ENCODE peak calls at places on chromosome 9, in six cellular contexts. D is HepG2, E is GM12878, X is GM12892, U is H1, L is SK-N-SH. Q is an unnamed sample.

GRCh38 chr9:133539434-133539833 is 4.9 kb downstream of the ADAMTSL2 start:
- DNase-seq in D (no peak), E (no peak), X (no peak), U (no peak), L (no peak), Q (no peak)

GRCh38 chr9:113669523-113670115 is 206.1 kb downstream of the RGS3 start:
- DNase-seq in D (no peak), E (no peak), X (no peak), U (no peak), L (no peak), Q (no peak)

GRCh38 chr9:17528859-17529258 is 50.0 kb upstream of the SH3GL2 start:
- DNase-seq in D (no peak), E (no peak), X (no peak), U (no peak), L (no peak), Q (no peak)

GRCh38 chr9:113468716-113469448 is 5.4 kb downstream of the RGS3 start:
- DNase-seq in D (no peak), E (no peak), X (no peak), U (no peak), L (peak), Q (no peak)

GRCh38 chr9:113818391-113818790 is 57.7 kb upstream of the ZNF618 start:
- DNase-seq in D (no peak), E (no peak), X (no peak), U (no peak), L (no peak), Q (no peak)

GRCh38 chr9:135329571-135330306 is 149.8 kb upstream of the PPP1R26 start:
- DNase-seq in D (no peak), E (no peak), X (no peak), U (peak), L (peak), Q (no peak)

GRCh38 chr9:97930972-97931371 is 7.0 kb downstream of the HEMGN start:
- DNase-seq in D (no peak), E (no peak), X (no peak), U (no peak), L (no peak), Q (no peak)

GRCh38 chr9:99274511-99274910 is 52.4 kb downstream of the SEC61B start:
- DNase-seq in D (peak), E (no peak), X (no peak), U (no peak), L (no peak), Q (no peak)

GRCh38 chr9:110432253-110432652 is 94.6 kb upstream of the TXNDC8 start:
- DNase-seq in D (no peak), E (no peak), X (no peak), U (no peak), L (no peak), Q (no peak)

GRCh38 chr9:83239787-83240186 is 176.8 kb upstream of the RASEF start:
- DNase-seq in D (no peak), E (no peak), X (no peak), U (no peak), L (no peak), Q (no peak)

GRCh38 chr9:114348906-114349482 is 19.3 kb downstream of the ORM2 start:
- DNase-seq in D (peak), E (peak), X (peak), U (peak), L (no peak), Q (peak)

GRCh38 chr9:127780126-127780885 is 1.8 kb upstream of the SH2D3C start:
- DNase-seq in D (peak), E (no peak), X (no peak), U (no peak), L (peak), Q (no peak)

GRCh38 chr9:14779566-14780022 is 57.1 kb upstream of the CER1 start:
- DNase-seq in D (no peak), E (no peak), X (no peak), U (no peak), L (no peak), Q (no peak)

GRCh38 chr9:135605238-135605781 is 34.0 kb downstream of the GLT6D1 start:
- DNase-seq in D (no peak), E (no peak), X (no peak), U (no peak), L (peak), Q (no peak)

GRCh38 chr9:3807601-3808000 is 281.8 kb upstream of the RFX3 start:
- DNase-seq in D (no peak), E (no peak), X (no peak), U (no peak), L (no peak), Q (no peak)

GRCh38 chr9:92964607-92964975 is 17.3 kb downstream of the FGD3 start:
- DNase-seq in D (no peak), E (no peak), X (no peak), U (no peak), L (no peak), Q (no peak)

GRCh38 chr9:109341561-109341960 is 20.7 kb upstream of the EPB41L4B start:
- DNase-seq in D (no peak), E (no peak), X (no peak), U (no peak), L (no peak), Q (no peak)

GRCh38 chr9:130235558-130236435 is 29.8 kb upstream of the HMCN2 start:
- DNase-seq in D (peak), E (no peak), X (peak), U (no peak), L (peak), Q (peak)

GRCh38 chr9:76687861-76688374 is 76.3 kb upstream of the PCA3 start:
- DNase-seq in D (no peak), E (no peak), X (no peak), U (no peak), L (no peak), Q (no peak)

GRCh38 chr9:111683351-111683750 is 21.9 kb downstream of the GNG10 start:
- DNase-seq in D (no peak), E (no peak), X (no peak), U (no peak), L (no peak), Q (no peak)

GRCh38 chr9:134379774-134380431 is 53.6 kb downstream of the RXRA start:
- DNase-seq in D (no peak), E (no peak), X (no peak), U (no peak), L (no peak), Q (no peak)

GRCh38 chr9:21825637-21826036 is 23.2 kb downstream of the MTAP start:
- DNase-seq in D (no peak), E (no peak), X (no peak), U (no peak), L (no peak), Q (no peak)

GRCh38 chr9:135084881-135085760 is 2.3 kb upstream of the OLFM1 start:
- DNase-seq in D (no peak), E (no peak), X (no peak), U (no peak), L (no peak), Q (no peak)

GRCh38 chr9:99140685-99141314 is 35.9 kb downstream of the TGFBR1 start:
- DNase-seq in D (peak), E (no peak), X (no peak), U (peak), L (peak), Q (no peak)

GRCh38 chr9:112894031-112894430 is 3.4 kb upstream of the SLC46A2 start:
- DNase-seq in D (no peak), E (no peak), X (no peak), U (no peak), L (no peak), Q (no peak)

GRCh38 chr9:16010221-16010620 is 457.4 kb downstream of the CCDC171 start:
- DNase-seq in D (no peak), E (no peak), X (no peak), U (no peak), L (no peak), Q (no peak)

GRCh38 chr9:16013366-16013765 is 460.5 kb downstream of the CCDC171 start:
- DNase-seq in D (no peak), E (no peak), X (no peak), U (no peak), L (no peak), Q (no peak)

GRCh38 chr9:16012621-16013020 is 459.8 kb downstream of the CCDC171 start:
- DNase-seq in D (no peak), E (no peak), X (no peak), U (no peak), L (no peak), Q (no peak)

GRCh38 chr9:16013826-16014225 is 461.0 kb downstream of the CCDC171 start:
- DNase-seq in D (no peak), E (no peak), X (no peak), U (no peak), L (no peak), Q (no peak)
- TF ChIP-seq TAF1 in D (no peak), E (no peak), X (no peak), U (no peak), L (no peak), Q (no peak)

DNA sequence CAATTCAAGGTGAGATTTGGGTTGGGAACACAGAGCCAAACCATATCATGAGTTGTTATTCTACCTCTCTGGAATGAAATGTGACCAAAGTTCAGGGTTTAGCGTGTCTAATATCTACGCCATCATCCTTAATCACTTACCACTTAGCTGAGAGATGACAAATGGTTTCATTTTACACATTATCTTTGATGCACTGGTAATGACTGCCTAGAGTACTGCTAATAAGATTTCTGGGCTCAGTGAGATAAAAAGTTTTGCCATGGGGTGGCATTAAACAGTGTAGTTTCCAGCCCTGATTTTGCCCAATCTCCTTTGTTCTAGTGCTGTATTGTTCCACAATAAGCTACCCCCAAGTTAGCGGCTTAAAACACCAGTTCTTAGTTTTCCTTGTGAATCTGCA is 367.2 kb downstream of the MLLT3 start:
- DNase-seq in D (no peak), E (no peak), X (no peak), U (no peak), L (peak), Q (no peak)
- TF ChIP-seq TAF1 in D (no peak), E (no peak), X (no peak), U (no peak), L (no peak), Q (no peak)

DNA sequence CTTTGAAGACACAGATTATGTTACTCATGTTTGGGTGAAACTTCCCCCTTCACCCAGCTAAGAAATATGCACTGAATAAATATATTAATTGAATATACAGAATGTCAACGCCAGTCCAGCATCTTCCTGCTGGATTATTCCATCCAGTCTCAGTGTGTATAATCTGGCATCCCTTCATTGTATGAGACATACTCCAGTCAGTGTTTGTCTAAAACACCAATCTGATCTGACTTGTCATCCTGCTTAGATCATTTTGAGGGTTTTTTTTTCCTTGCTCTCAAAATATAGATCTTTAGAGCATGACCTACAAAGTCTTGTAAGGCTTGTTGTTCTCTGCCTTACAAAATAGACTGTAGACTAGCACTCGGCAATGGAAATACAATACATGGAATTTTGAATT is 195.1 kb downstream of the SMARCA2 start:
- DNase-seq in D (no peak), E (no peak), X (no peak), U (no peak), L (no peak), Q (no peak)
- TF ChIP-seq TAF1 in D (no peak), E (no peak), X (no peak), U (no peak), L (no peak), Q (no peak)

GRCh38 chr9:126607086-126607485 is 6.6 kb upstream of the LMX1B start:
- DNase-seq in D (no peak), E (no peak), X (no peak), U (no peak), L (peak), Q (no peak)
- TF ChIP-seq TAF1 in D (no peak), E (no peak), X (no peak), U (no peak), L (no peak), Q (no peak)

DNA sequence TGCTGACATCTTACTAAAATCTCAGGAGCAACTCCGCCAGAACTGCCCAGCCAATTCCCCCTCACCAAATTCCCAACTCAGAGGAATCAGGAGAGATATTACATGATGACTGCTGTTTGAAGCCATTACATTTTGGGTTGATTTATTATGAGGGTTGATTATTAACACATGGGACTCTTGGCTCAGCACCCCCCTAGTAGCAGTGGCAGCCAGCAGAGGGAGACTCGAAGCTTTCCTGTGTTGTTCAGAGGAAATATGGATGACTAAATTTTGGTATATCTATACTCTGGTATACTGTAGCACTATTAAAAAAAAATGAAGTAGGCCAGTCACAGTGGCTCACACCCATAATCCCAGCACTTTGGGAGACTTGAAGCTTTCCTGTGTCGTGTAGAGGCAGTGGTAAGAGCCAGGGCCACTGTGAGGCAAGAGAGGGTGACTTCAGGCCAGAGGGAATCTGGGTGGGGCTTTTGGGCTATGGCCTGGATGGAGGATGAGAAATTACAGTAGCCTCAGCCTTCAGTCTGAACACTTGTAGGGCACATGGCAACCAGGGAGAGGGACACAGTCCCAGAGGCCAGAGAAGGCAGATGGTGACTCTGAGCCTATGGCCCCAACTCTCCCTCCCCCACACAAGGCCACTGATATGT is 111.4 kb downstream of the LHX2 start:
- DNase-seq in D (no peak), E (no peak), X (no peak), U (no peak), L (peak), Q (no peak)
- TF ChIP-seq TAF1 in D (no peak), E (no peak), X (no peak), U (no peak), L (no peak), Q (no peak)

GRCh38 chr9:121735065-121735791 is 83.8 kb downstream of the DAB2IP start:
- DNase-seq in D (peak), E (no peak), X (peak), U (peak), L (no peak), Q (peak)
- TF ChIP-seq TAF1 in D (no peak), E (no peak), X (no peak), U (no peak), L (no peak), Q (no peak)

GRCh38 chr9:131500939-131501541 is 1.7 kb upstream of the POMT1 start:
- DNase-seq in D (no peak), E (no peak), X (no peak), U (no peak), L (no peak), Q (no peak)
- TF ChIP-seq TAF1 in D (no peak), E (no peak), X (no peak), U (no peak), L (no peak), Q (no peak)

DNA sequence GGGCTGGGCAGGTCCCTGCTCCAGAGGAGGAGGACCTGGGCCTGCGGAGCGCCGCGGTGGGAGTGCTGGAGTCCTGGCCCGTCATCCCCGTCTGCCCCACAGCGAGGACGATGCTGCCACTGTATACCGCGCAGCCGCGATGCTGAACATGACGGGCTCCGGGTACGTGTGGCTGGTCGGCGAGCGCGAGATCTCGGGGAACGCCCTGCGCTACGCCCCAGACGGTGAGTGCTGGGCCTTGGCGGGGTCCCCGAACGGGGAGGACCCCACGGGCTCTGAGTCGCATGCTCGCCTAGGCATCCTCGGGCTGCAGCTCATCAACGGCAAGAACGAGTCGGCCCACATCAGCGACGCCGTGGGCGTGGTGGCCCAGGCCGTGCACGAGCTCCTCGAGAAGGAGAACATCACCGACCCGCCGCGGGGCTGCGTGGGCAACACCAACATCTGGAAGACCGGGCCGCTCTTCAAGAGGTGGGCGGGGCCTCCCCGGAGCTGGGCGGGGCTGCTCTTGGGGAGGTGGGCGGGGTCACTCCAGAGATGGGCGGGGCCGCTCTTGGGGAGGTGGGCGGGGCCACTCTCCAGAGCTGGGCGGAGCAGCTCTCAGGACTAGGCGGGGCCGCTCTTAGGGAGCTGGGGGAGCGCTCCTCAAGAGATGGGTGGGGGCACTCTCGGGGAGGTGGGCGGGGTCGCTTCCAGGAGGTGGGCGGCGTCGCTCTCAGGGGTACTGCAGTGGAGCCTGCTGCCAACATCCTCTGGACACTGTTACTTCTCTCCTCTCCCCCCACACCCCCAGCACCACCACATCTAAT is 13.1 kb downstream of the LRRC26 start:
- DNase-seq in D (no peak), E (no peak), X (no peak), U (no peak), L (peak), Q (peak)
- TF ChIP-seq TAF1 in D (no peak), E (no peak), X (no peak), U (no peak), L (no peak), Q (no peak)

Q was measured in GM12891.